ENCODE peak calls at places on chromosomes 12 and 14, in six cellular contexts. O is stimulated activated CD4-positive, alpha-beta T cell treated with anti-CD3 and anti-CD28 coated beads, Interleukin-2, amount 100 ng/mL, for 48 hours; F is NCI-H2081; K is fibroblast of lung; B is anterior cingulate cortex; S is kidney. E is an unnamed sample.

GRCh38 chr14:50917449-50917848 is 26.8 kb downstream of the PYGL start:
- DNase-seq in B (no peak), S (no peak), K (no peak), O (no peak), F (no peak), E (no peak)

GRCh38 chr12:6547987-6548386 is 7.9 kb downstream of the IFFO1 start:
- DNase-seq in O (no peak), F (no peak), K (peak), B (no peak), S (no peak), E (no peak)

GRCh38 chr12:131831635-131832041 is 3.4 kb downstream of the MMP17 start:
- DNase-seq in S (no peak), K (peak), O (no peak), F (peak), B (peak), E (peak)

GRCh38 chr12:76259071-76259470 is 89.1 kb downstream of the BBS10 start:
- DNase-seq in O (no peak), K (no peak), S (no peak), B (no peak), F (no peak), E (no peak)

GRCh38 chr14:97275276-97275675 is 478.1 kb downstream of the VRK1 start:
- DNase-seq in S (no peak), B (no peak), K (peak), F (no peak), O (no peak), E (no peak)

GRCh38 chr14:65866422-65866821 is 453.9 kb downstream of the FUT8 start:
- DNase-seq in B (no peak), O (no peak), F (no peak), K (no peak), S (no peak), E (no peak)

GRCh38 chr12:4112290-4112689 is 161.3 kb upstream of the CCND2 start:
- DNase-seq in K (no peak), B (no peak), O (no peak), F (no peak), S (no peak), E (no peak)

GRCh38 chr14:56092761-56093160 is 25.4 kb upstream of the PELI2 start:
- DNase-seq in F (no peak), K (no peak), O (no peak), B (no peak), S (no peak), E (no peak)

GRCh38 chr14:81571437-81571836 is 37.8 kb upstream of the SEL1L start:
- DNase-seq in S (no peak), O (no peak), B (no peak), K (no peak), F (no peak), E (no peak)

GRCh38 chr12:131927110-131928079 is 1.7 kb upstream of the PUS1 start:
- DNase-seq in S (peak), B (no peak), O (no peak), K (no peak), F (no peak), E (no peak)

GRCh38 chr14:49249022-49249421 is 337.2 kb downstream of the RPS29 start:
- DNase-seq in O (no peak), F (peak), K (peak), S (no peak), B (no peak), E (no peak)

GRCh38 chr14:50832935-50833607 is 2.1 kb upstream of the NIN start:
- DNase-seq in B (peak), S (no peak), F (no peak), K (no peak), O (no peak), E (no peak)

GRCh38 chr12:15278816-15279658 is 43.3 kb upstream of the PTPRO start:
- DNase-seq in K (peak), F (peak), B (peak), S (peak), O (no peak), E (peak)

GRCh38 chr12:15629108-15629507 is 160.1 kb downstream of the EPS8 start:
- DNase-seq in B (no peak), S (peak), F (no peak), O (no peak), K (peak), E (no peak)

GRCh38 chr12:55938826-55939501 is 8.0 kb downstream of the DGKA start:
- DNase-seq in B (no peak), O (no peak), F (no peak), K (no peak), S (no peak), E (no peak)

GRCh38 chr12:88325076-88325827 is 183.1 kb downstream of the TMTC3 start:
- DNase-seq in S (no peak), F (no peak), O (no peak), B (no peak), K (peak), E (no peak)

GRCh38 chr14:79861111-79861510 is 350.2 kb downstream of the DIO2 start:
- DNase-seq in O (no peak), B (no peak), K (no peak), F (no peak), S (no peak), E (no peak)

GRCh38 chr14:77154421-77154820 is 12.8 kb upstream of the ZDHHC22 start:
- DNase-seq in S (no peak), F (peak), O (no peak), K (no peak), B (peak), E (no peak)

GRCh38 chr12:51812871-51813270 is 35.6 kb downstream of the FIGNL2 start:
- DNase-seq in F (no peak), O (no peak), S (no peak), B (no peak), K (no peak), E (no peak)

GRCh38 chr12:81360916-81361315 is 283.0 kb downstream of the ACSS3 start:
- DNase-seq in F (no peak), O (no peak), K (no peak), S (no peak), B (no peak), E (no peak)

GRCh38 chr12:57888407-57889157 is 42.1 kb upstream of the CTDSP2 start:
- DNase-seq in K (peak), F (peak), O (no peak), S (peak), B (peak), E (no peak)